ENCODE peak calls at places on chromosomes 4 and X, in ten cellular contexts. U is lower lobe of right lung, N is GM23338, O is substantia nigra, H is spleen, P is small intestine, T is cardiac muscle cell, A is brain microvascular endothelial cell, G is fibroblast of lung, Z is right lobe of liver. C is an unnamed sample.

GRCh38 chr4:132572210-132572609 is 576.9 kb upstream of the PCDH10 start:
- DNase-seq in U (no peak), N (peak), O (no peak), H (no peak), P (no peak), T (peak), A (peak), G (peak), Z (no peak), C (no peak)

GRCh38 chr4:25845841-25846653 is 16.7 kb downstream of the SEL1L3 start:
- DNase-seq in U (no peak), N (peak), O (no peak), H (no peak), P (no peak), T (no peak), A (no peak), G (no peak), Z (no peak), C (no peak)

GRCh38 chr4:1922826-1923225 is 51.6 kb downstream of the NSD2 start:
- DNase-seq in U (no peak), N (no peak), O (no peak), H (no peak), P (no peak), T (no peak), A (no peak), G (no peak), Z (no peak), C (no peak)

GRCh38 chr4:34850983-34851382 is 1393.3 kb downstream of the ARAP2 start:
- DNase-seq in U (no peak), N (no peak), O (no peak), H (no peak), P (no peak), T (no peak), A (no peak), G (peak), Z (no peak), C (no peak)

GRCh38 chr4:21845663-21846062 is 102.9 kb downstream of the KCNIP4 start:
- DNase-seq in U (no peak), N (no peak), O (no peak), H (no peak), P (no peak), T (no peak), A (no peak), G (peak), Z (no peak), C (no peak)

GRCh38 chrX:132216806-132217202 is 2.4 kb downstream of the RAP2C start:
- DNase-seq in U (no peak), N (no peak), O (no peak), H (no peak), P (peak), T (no peak), A (no peak), G (peak), Z (no peak), C (peak)

GRCh38 chr4:111854494-111855087 is 290.7 kb upstream of the FAM241A start:
- DNase-seq in U (no peak), N (peak), O (no peak), H (no peak), P (peak), T (peak), A (peak), G (peak), Z (no peak), C (peak)

GRCh38 chrX:71911731-71912050 is 1.0 kb downstream of the NHSL2 start:
- DNase-seq in U (no peak), N (peak), O (no peak), H (no peak), P (no peak), T (peak), A (no peak), G (no peak), Z (no peak), C (no peak)

GRCh38 chr4:27176400-27176799 is 315.8 kb downstream of the STIM2 start:
- DNase-seq in U (no peak), N (peak), O (peak), H (no peak), P (peak), T (peak), A (no peak), G (peak), Z (no peak), C (peak)

GRCh38 chr4:156336516-156336915 is 382.9 kb upstream of the CTSO start:
- DNase-seq in U (no peak), N (no peak), O (no peak), H (no peak), P (no peak), T (no peak), A (peak), G (no peak), Z (no peak), C (no peak)

GRCh38 chr4:123616970-123617392 is 220.4 kb downstream of the SPRY1 start:
- DNase-seq in U (peak), N (peak), O (peak), H (no peak), P (peak), T (no peak), A (peak), G (no peak), Z (peak), C (peak)

GRCh38 chrX:83008415-83008814 is 499.7 kb upstream of the POU3F4 start:
- DNase-seq in U (no peak), N (peak), O (no peak), H (no peak), P (no peak), T (no peak), A (no peak), G (peak), Z (no peak), C (no peak)

DNA sequence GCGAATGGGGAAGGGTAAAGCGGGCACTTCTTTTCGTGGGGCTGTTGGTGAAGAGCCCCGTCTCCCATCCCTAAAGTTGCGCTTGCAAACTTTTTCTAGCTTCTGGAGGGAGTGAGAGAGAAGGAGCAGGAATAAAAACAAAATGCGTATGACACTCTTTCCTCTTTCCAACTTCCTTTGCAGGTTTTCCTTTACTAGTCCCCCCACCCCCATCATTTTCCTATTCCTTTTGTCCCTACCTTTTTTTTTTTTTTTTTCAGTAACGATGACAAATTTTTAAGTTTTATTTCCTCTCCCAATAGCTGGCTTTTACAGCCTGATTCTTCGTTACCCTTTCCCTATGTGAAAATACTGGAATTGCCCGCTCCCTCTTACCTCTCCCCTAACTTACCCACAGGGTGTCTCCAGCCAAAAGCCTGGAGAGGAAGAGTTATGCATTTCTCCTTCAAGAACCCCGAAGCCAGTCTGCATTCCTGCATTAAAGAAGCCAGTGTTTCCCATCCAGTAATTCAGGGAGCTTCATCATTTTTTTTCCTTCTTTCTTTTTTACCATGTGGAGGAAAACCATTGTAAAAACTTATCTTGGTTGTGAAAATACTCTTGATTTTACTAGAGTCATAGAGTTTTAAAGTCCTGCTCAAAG is 647 bp upstream of the ARSJ start:
- DNase-seq in U (no peak), N (peak), O (no peak), H (no peak), P (no peak), T (no peak), A (no peak), G (peak), Z (no peak), C (no peak)
- H3K27ac ChIP-seq in U (peak), N (peak), O (no peak), H (no peak), P (no peak), T (no peak), A (peak), G (peak), Z (peak), C (peak)

GRCh38 chr4:108008721-108009120 is 19.0 kb downstream of the HADH start:
- DNase-seq in U (no peak), N (no peak), O (no peak), H (no peak), P (no peak), T (no peak), A (no peak), G (peak), Z (peak), C (no peak)

GRCh38 chr4:108007984-108008383 is 18.3 kb downstream of the HADH start:
- DNase-seq in U (no peak), N (no peak), O (no peak), H (no peak), P (no peak), T (no peak), A (no peak), G (no peak), Z (no peak), C (no peak)

GRCh38 chr4:108013955-108014354 is 24.3 kb downstream of the HADH start:
- DNase-seq in U (no peak), N (no peak), O (no peak), H (no peak), P (no peak), T (no peak), A (no peak), G (no peak), Z (no peak), C (no peak)

GRCh38 chr4:108013332-108013731 is 23.6 kb downstream of the HADH start:
- DNase-seq in U (no peak), N (no peak), O (no peak), H (no peak), P (no peak), T (no peak), A (no peak), G (no peak), Z (no peak), C (no peak)

GRCh38 chr4:108010167-108010566 is 20.5 kb downstream of the HADH start:
- DNase-seq in U (no peak), N (no peak), O (no peak), H (no peak), P (no peak), T (no peak), A (peak), G (peak), Z (no peak), C (no peak)
- H3K27ac ChIP-seq in U (no peak), N (no peak), O (no peak), H (no peak), P (no peak), T (no peak), A (no peak), G (no peak), Z (no peak), C (no peak)

GRCh38 chrX:79444694-79445093 is 77.6 kb upstream of the ITM2A start:
- DNase-seq in U (no peak), N (no peak), O (no peak), H (no peak), P (no peak), T (no peak), A (no peak), G (no peak), Z (no peak), C (no peak)

GRCh38 chrX:79443121-79443520 is 76.0 kb upstream of the ITM2A start:
- DNase-seq in U (no peak), N (no peak), O (no peak), H (no peak), P (no peak), T (no peak), A (no peak), G (no peak), Z (no peak), C (no peak)

GRCh38 chrX:79440336-79440735 is 73.2 kb upstream of the ITM2A start:
- DNase-seq in U (no peak), N (no peak), O (no peak), H (no peak), P (no peak), T (no peak), A (no peak), G (no peak), Z (no peak), C (no peak)
- H3K27ac ChIP-seq in U (no peak), N (no peak), O (no peak), H (no peak), P (no peak), T (no peak), A (no peak), G (no peak), Z (no peak), C (no peak)

GRCh38 chrX:19804168-19804567 is 83.2 kb downstream of the SH3KBP1 start:
- DNase-seq in U (no peak), N (no peak), O (no peak), H (no peak), P (no peak), T (no peak), A (no peak), G (no peak), Z (no peak), C (no peak)

GRCh38 chrX:19798423-19798822 is 89.0 kb downstream of the SH3KBP1 start:
- DNase-seq in U (no peak), N (no peak), O (no peak), H (no peak), P (no peak), T (no peak), A (no peak), G (no peak), Z (no peak), C (no peak)

GRCh38 chrX:19800821-19801220 is 86.6 kb downstream of the SH3KBP1 start:
- DNase-seq in U (no peak), N (no peak), O (no peak), H (no peak), P (no peak), T (no peak), A (no peak), G (no peak), Z (no peak), C (no peak)

GRCh38 chrX:19795289-19795688 is 92.1 kb downstream of the SH3KBP1 start:
- DNase-seq in U (no peak), N (no peak), O (no peak), H (no peak), P (no peak), T (no peak), A (no peak), G (no peak), Z (no peak), C (no peak)

DNA sequence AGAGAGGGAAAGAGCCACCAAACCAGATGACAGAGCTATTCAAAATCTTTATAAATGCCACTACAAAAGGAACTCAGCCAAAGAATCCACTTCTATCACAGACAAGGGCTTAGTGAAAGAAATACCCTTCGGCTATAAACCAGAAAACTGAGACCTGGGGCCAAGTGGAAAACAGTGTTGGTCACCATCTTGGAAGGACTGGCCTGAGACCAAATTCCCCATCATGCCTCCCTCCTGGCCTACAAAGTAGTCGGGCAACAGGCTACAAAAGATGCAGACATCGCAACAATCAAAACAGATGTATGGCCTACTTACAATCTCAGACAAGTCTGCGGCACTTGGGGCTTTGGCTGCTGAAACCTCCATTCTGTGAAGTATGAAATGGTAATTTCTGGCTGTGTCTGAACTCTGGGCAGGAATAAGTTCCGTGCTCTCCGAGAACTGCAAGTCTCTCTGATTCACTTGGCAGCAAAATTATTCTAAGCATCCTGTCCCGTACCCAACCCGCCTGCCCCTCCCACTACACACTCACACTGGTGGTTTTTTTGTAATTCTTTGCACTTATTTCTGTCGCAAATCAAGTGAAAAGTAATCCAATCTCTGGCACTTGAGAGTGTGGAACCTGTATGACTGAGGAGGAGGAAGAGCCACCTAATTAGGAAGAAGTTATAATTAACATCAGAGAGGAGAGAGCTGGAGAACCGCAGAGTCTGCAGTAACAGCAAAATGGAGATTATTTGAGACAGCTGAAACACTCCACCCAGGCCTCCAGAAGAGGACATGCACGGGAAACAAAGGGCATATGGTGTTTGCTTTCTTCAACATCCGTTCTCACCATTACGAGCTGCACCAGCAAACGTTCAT is 87.8 kb downstream of the SH3KBP1 start:
- DNase-seq in U (no peak), N (no peak), O (no peak), H (no peak), P (peak), T (no peak), A (peak), G (peak), Z (no peak), C (no peak)
- H3K27ac ChIP-seq in U (peak), N (no peak), O (no peak), H (peak), P (peak), T (peak), A (no peak), G (peak), Z (no peak), C (no peak)

C was measured in A673.